ENCODE peak calls at places on chromosomes 7 and 10, in four cellular contexts. U is HEK293T, R is head of caudate nucleus, Q is HTR-8/SVneo. I is an unnamed sample.
A peak's percentile ranks its signal among the peaks of the same experiment; 100 is the strongest.

GRCh38 chr10:60606343-60607080 is 171.8 kb upstream of the CDK1 start:
- DNase-seq in U (no peak), Q (no peak), R (no peak), I (no peak)

GRCh38 chr10:121994429-121994881 is 5.5 kb downstream of the TACC2 start:
- DNase-seq in U (no peak), Q (no peak), R (no peak), I (peak; percentile 66)

GRCh38 chr10:11249134-11249533 is 231.5 kb downstream of the CELF2 start:
- DNase-seq in R (peak; percentile 10), Q (no peak), U (no peak), I (no peak)

GRCh38 chr7:19915596-19915995 is 142.2 kb upstream of the TMEM196 start:
- DNase-seq in R (no peak), Q (no peak), U (no peak), I (no peak)

GRCh38 chr10:85648279-85648754 is 718.3 kb downstream of the GRID1 start:
- DNase-seq in R (no peak), U (no peak), Q (no peak), I (no peak)

GRCh38 chr7:74284781-74285259 is 4.4 kb upstream of the CLIP2 start:
- DNase-seq in Q (no peak), R (no peak), U (no peak), I (no peak)

GRCh38 chr7:152521420-152522337 is 85.9 kb upstream of the KMT2C start:
- DNase-seq in U (no peak), Q (no peak), R (no peak), I (no peak)

GRCh38 chr7:133790911-133791310 is 336.2 kb upstream of the LRGUK start:
- DNase-seq in R (no peak), Q (no peak), U (no peak), I (no peak)

GRCh38 chr10:114905450-114905849 is 32.5 kb upstream of the TRUB1 start:
- DNase-seq in R (no peak), U (no peak), Q (peak; percentile 33), I (no peak)

GRCh38 chr7:98811299-98811698 is 58.5 kb downstream of the TMEM130 start:
- DNase-seq in Q (no peak), U (no peak), R (no peak), I (no peak)

GRCh38 chr7:81516898-81517297 is 252.9 kb downstream of the HGF start:
- DNase-seq in R (no peak), Q (no peak), U (no peak), I (no peak)

GRCh38 chr10:109450702-109451101 is 472.6 kb downstream of the XPNPEP1 start:
- DNase-seq in R (no peak), U (no peak), Q (no peak), I (no peak)

GRCh38 chr10:22655312-22655973 is 58.9 kb downstream of the PIP4K2A start:
- DNase-seq in R (no peak), U (no peak), Q (no peak), I (peak; percentile 24)

I was measured in thyroid gland.